ENCODE peak calls at places on chromosome 16, in five cellular contexts. H is SK-N-SH, C is A549, E is GM12878, Z is H1. A is an unnamed sample.

GRCh38 chr16:66369055-66369592 is 2.6 kb downstream of the CDH5 start:
- DNase-seq in H (no peak), C (no peak), E (no peak), Z (no peak), A (no peak)

GRCh38 chr16:66255647-66256046 is 110.8 kb upstream of the CDH5 start:
- DNase-seq in H (no peak), C (no peak), E (no peak), Z (no peak), A (no peak)

GRCh38 chr16:75555707-75556512 is at the start of gene TMEM231:
- DNase-seq in H (peak), C (peak), E (no peak), Z (peak), A (peak)

GRCh38 chr16:73172621-73173312 is 124.8 kb upstream of the ZFHX3 start:
- DNase-seq in H (peak), C (no peak), E (no peak), Z (peak), A (no peak)

GRCh38 chr16:30602595-30603277 is 7.5 kb downstream of the ZNF689 start:
- DNase-seq in H (no peak), C (no peak), E (no peak), Z (no peak), A (no peak)

GRCh38 chr16:81505011-81505660 is 60.5 kb downstream of the CMIP start:
- DNase-seq in H (peak), C (peak), E (peak), Z (no peak), A (no peak)

GRCh38 chr16:83619381-83620150 is 188.2 kb upstream of the HSBP1 start:
- DNase-seq in H (no peak), C (no peak), E (no peak), Z (no peak), A (no peak)

GRCh38 chr16:66650707-66651473 is 45.7 kb downstream of the CMTM4 start:
- DNase-seq in H (peak), C (peak), E (peak), Z (peak), A (peak)

GRCh38 chr16:5770118-5770517 is 672.5 kb upstream of the EEF2KMT start:
- DNase-seq in H (no peak), C (no peak), E (no peak), Z (no peak), A (no peak)

GRCh38 chr16:27819881-27820610 is 243.5 kb downstream of the GSG1L start:
- DNase-seq in H (no peak), C (no peak), E (no peak), Z (no peak), A (no peak)

GRCh38 chr16:30030841-30031413 is at the start of gene TLCD3B:
- DNase-seq in H (peak), C (no peak), E (no peak), Z (peak), A (no peak)

GRCh38 chr16:81548901-81549546 is 104.4 kb downstream of the CMIP start:
- DNase-seq in H (no peak), C (peak), E (peak), Z (no peak), A (peak)

GRCh38 chr16:12546918-12547607 is 256.6 kb downstream of the CPPED1 start:
- DNase-seq in H (no peak), C (no peak), E (peak), Z (no peak), A (no peak)

GRCh38 chr16:69741519-69741918 is 13.2 kb downstream of the NOB1 start:
- DNase-seq in H (no peak), C (no peak), E (no peak), Z (no peak), A (no peak)

GRCh38 chr16:67770371-67770991 is 35.9 kb downstream of the RANBP10 start:
- DNase-seq in H (no peak), C (no peak), E (no peak), Z (no peak), A (no peak)

GRCh38 chr16:6629110-6629509 is 703.5 kb upstream of the RBFOX1 start:
- DNase-seq in H (no peak), C (no peak), E (no peak), Z (no peak), A (no peak)

GRCh38 chr16:138049-138417 is 440 bp downstream of the NPRL3 start:
- DNase-seq in H (peak), C (no peak), E (no peak), Z (peak), A (no peak)

GRCh38 chr16:83840060-83840617 is 32.4 kb downstream of the HSBP1 start:
- DNase-seq in H (no peak), C (no peak), E (no peak), Z (no peak), A (no peak)

GRCh38 chr16:5763176-5763575 is 665.6 kb upstream of the EEF2KMT start:
- DNase-seq in H (no peak), C (no peak), E (no peak), Z (no peak), A (no peak)

GRCh38 chr16:49967012-49967559 is 57.9 kb upstream of the CNEP1R1 start:
- DNase-seq in H (peak), C (no peak), E (no peak), Z (no peak), A (no peak)

GRCh38 chr16:73025111-73025505 is 22.8 kb downstream of the ZFHX3 start:
- DNase-seq in H (no peak), C (no peak), E (no peak), Z (no peak), A (no peak)

GRCh38 chr16:66467611-66468010 is 40.5 kb downstream of the BEAN1 start:
- DNase-seq in H (no peak), C (no peak), E (no peak), Z (no peak), A (no peak)

GRCh38 chr16:75566889-75567255 is 693 bp downstream of the GABARAPL2 start:
- DNase-seq in H (peak), C (no peak), E (no peak), Z (peak), A (no peak)

GRCh38 chr16:31118223-31119155 is 1.0 kb downstream of the KAT8 start:
- DNase-seq in H (no peak), C (no peak), E (no peak), Z (no peak), A (no peak)

GRCh38 chr16:12625068-12625467 is 178.6 kb downstream of the CPPED1 start:
- DNase-seq in H (no peak), C (no peak), E (no peak), Z (no peak), A (no peak)

GRCh38 chr16:1154887-1155331 is 2.0 kb downstream of the CACNA1H start:
- DNase-seq in H (no peak), C (peak), E (no peak), Z (no peak), A (peak)

GRCh38 chr16:19872935-19873334 is 11.7 kb downstream of the GPRC5B start:
- DNase-seq in H (no peak), C (no peak), E (no peak), Z (no peak), A (no peak)
- TF ChIP-seq CHD2 in H (no peak), C (no peak), E (no peak), Z (no peak), A (no peak)

DNA sequence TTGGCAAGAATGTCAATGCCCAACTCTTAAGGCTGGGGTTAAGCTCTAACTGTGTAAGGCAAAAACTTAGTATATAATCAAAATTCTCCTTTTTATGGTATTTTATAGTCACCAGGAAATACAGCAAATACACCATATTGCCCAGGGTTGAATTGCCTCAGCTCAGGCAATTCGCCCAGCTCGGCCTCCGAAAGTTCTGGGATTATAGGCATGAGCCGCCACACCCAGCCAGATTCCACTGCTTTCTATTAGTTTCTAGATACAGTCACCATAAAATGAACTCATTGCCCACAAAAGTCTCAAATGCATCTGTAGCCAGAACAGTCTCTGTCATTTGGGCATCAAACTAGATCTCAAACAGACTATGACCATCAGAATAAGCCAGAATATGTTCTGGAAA is 238.7 kb upstream of the TOX3 start:
- DNase-seq in H (no peak), C (no peak), E (no peak), Z (no peak), A (no peak)
- TF ChIP-seq CHD2 in H (no peak), C (no peak), E (no peak), Z (no peak), A (no peak)

GRCh38 chr16:87027056-87027616 is 290.1 kb downstream of the C16orf95 start:
- DNase-seq in H (no peak), C (no peak), E (no peak), Z (no peak), A (no peak)

GRCh38 chr16:87032554-87032953 is 284.6 kb downstream of the C16orf95 start:
- DNase-seq in H (no peak), C (no peak), E (no peak), Z (no peak), A (no peak)

GRCh38 chr16:87025681-87026080 is 291.5 kb downstream of the C16orf95 start:
- DNase-seq in H (no peak), C (no peak), E (no peak), Z (no peak), A (no peak)

GRCh38 chr16:87033021-87033471 is 284.1 kb downstream of the C16orf95 start:
- DNase-seq in H (no peak), C (no peak), E (no peak), Z (no peak), A (no peak)

GRCh38 chr16:87028481-87029320 is 288.5 kb downstream of the C16orf95 start:
- DNase-seq in H (no peak), C (no peak), E (no peak), Z (no peak), A (no peak)
- TF ChIP-seq CHD2 in H (no peak), C (no peak), E (no peak), Z (no peak), A (no peak)

GRCh38 chr16:57536306-57537193 is at the start of gene CCDC102A:
- DNase-seq in H (peak), C (no peak), E (no peak), Z (peak), A (no peak)
- TF ChIP-seq CHD2 in H (peak), C (no peak), E (peak), Z (no peak), A (peak)

GRCh38 chr16:88293097-88293496 is 89.7 kb upstream of the ZNF469 start:
- DNase-seq in H (no peak), C (no peak), E (no peak), Z (no peak), A (no peak)

GRCh38 chr16:88289001-88289400 is 93.8 kb upstream of the ZNF469 start:
- DNase-seq in H (no peak), C (no peak), E (no peak), Z (no peak), A (no peak)

GRCh38 chr16:88289549-88290344 is 93.0 kb upstream of the ZNF469 start:
- DNase-seq in H (peak), C (no peak), E (no peak), Z (no peak), A (no peak)

GRCh38 chr16:88292007-88292940 is 90.5 kb upstream of the ZNF469 start:
- DNase-seq in H (peak), C (no peak), E (no peak), Z (no peak), A (no peak)

DNA sequence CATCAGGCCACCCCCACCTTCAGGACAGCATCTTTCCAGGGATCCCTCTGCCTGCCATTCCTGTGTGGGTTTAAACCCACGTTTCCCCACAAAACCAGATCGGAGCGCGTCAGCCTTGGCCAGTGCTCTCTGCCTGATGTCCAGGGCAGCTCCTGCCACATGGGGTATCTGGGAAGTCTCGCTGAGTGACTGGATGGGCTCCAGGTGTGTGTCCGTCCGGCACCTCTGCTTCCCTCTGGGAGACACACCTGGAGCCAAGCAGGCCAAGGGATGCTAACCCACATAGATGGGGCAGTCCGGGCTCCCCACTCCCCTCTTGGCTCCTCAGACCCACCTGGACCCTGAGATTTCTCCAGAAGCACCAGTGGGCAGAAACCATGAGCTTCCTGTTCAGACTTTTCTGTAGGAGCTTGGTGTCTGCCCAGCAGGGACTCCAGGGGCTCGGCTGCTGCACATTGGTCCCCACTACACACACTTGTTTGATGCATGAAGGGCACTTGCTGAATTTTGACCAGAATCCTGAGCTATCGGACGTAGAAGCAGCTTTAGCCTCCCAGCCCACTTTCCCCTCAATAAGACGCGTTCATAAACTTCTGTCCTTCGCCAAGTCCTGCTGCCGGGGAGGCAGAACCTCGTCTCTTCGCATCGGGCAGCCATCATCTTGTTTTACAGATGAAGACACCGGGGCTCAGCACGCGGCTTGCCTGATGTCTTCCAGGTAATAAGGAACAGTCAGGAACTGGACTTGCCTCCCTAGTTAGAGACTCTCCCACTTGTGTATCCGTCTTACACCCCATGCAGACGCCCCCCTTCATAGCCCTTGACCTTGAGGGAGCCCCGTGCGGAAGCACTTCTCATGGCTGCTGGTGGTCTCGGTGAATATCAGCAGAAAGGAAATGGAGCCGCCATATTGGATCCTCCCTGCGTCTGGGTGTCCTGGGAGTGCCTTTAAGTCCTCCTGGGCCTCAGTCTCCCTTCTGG is 91.6 kb upstream of the ZNF469 start:
- DNase-seq in H (peak), C (no peak), E (no peak), Z (no peak), A (no peak)
- TF ChIP-seq CHD2 in H (no peak), C (no peak), E (no peak), Z (no peak), A (no peak)

DNA sequence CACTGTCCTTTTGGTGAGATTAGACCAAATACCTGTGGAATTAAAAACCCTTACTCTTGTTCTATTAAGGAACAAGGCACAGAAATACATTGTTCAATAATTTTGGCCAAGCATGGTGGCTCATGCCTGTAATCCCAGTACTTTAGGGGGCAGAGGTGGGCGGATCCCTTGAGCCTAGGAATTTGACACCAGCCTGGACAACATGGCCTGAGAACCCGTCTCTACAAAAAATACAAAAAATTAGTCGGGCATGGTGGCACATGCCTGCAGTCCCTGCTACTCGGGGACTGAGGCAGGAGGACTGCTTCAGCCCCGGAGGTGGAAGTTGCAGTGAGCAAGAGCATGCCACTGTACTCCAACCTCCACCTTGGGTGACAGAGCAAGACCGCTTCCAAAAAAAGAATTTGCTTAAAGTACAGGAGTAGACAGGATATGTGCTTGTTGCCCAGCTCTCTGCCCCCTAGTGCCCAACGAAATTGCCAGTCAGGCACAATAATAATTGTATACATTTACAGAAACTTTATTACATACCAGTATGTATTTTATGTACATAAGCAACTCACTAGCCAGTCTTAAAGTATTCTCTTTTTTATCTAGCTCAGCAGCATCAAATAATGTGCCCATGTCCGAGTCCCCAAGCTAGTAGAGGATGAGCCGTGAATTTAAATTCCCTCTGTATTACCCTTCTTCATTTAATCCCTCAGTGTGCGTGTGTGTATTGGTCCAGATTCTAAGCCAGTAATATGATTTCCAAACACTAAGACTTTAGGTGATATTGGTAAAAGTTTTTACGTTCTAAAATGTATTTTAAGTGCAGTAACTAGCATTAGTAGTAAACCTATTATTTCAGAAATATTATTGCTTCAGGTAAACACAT is 1.4 kb downstream of the THUMPD1 start:
- DNase-seq in H (peak), C (peak), E (no peak), Z (no peak), A (peak)
- TF ChIP-seq CHD2 in H (no peak), C (no peak), E (no peak), Z (no peak), A (no peak)

GRCh38 chr16:71916397-71916920 is 21.1 kb downstream of the IST1 start:
- DNase-seq in H (no peak), C (no peak), E (no peak), Z (no peak), A (no peak)

GRCh38 chr16:71917900-71918299 is 22.6 kb downstream of the IST1 start:
- DNase-seq in H (no peak), C (no peak), E (no peak), Z (no peak), A (no peak)

GRCh38 chr16:71912483-71912882 is 17.2 kb downstream of the IST1 start:
- DNase-seq in H (no peak), C (no peak), E (no peak), Z (no peak), A (no peak)

GRCh38 chr16:71915350-71915749 is 20.0 kb downstream of the IST1 start:
- DNase-seq in H (no peak), C (no peak), E (no peak), Z (no peak), A (no peak)

DNA sequence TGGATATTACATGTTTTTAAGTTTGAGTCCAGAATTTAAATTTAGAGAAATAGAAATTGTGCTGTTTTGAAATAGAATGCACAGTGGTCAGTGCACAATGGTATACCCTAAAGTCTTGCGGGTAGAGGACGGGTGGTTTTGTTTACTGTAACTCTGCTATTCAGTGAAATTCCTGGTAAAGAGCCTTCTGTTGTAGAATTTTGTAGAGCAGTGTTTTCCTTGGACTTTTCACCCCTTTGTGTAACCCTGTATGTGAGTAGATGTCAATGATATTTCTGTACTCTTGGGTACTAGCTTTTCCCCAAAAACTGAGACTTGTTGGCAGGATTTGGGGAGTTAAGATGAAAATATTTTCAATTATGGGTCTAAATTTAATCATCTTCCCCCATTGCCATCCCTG is 19.5 kb downstream of the IST1 start:
- DNase-seq in H (no peak), C (no peak), E (no peak), Z (no peak), A (no peak)
- TF ChIP-seq CHD2 in H (no peak), C (no peak), E (no peak), Z (no peak), A (no peak)

GRCh38 chr16:89373355-89374110 is 116.8 kb downstream of the ANKRD11 start:
- DNase-seq in H (no peak), C (no peak), E (no peak), Z (no peak), A (no peak)
- TF ChIP-seq CHD2 in H (no peak), C (no peak), E (no peak), Z (no peak), A (no peak)

GRCh38 chr16:2799852-2800226 is 1.6 kb downstream of the PRSS41 start:
- DNase-seq in H (no peak), C (peak), E (no peak), Z (no peak), A (peak)
- TF ChIP-seq CHD2 in H (no peak), C (no peak), E (no peak), Z (no peak), A (no peak)